ENCODE peak calls at places on chromosomes 13 and 19, in five cellular contexts. O is cardiac fibroblast, W is GM12864, B is HTR-8/SVneo, I is nucleus accumbens. P is an unnamed sample.

GRCh38 chr13:109655206-109655600 is 131.2 kb downstream of the IRS2 start:
- DNase-seq in I (no peak), O (peak), W (no peak), B (no peak), P (no peak)

GRCh38 chr13:23797276-23797903 is 91.8 kb downstream of the MIPEP start:
- DNase-seq in B (no peak), W (no peak), I (peak), O (no peak), P (no peak)

GRCh38 chr19:2240881-2241760 is 4.5 kb downstream of the SF3A2 start:
- DNase-seq in O (no peak), I (peak), B (no peak), W (no peak), P (no peak)

GRCh38 chr13:45705936-45706335 is 3.8 kb downstream of the CBY2 start:
- DNase-seq in W (peak), O (no peak), B (no peak), I (no peak), P (no peak)

GRCh38 chr13:57740719-57741118 is 109.2 kb downstream of the PCDH17 start:
- DNase-seq in B (no peak), W (no peak), I (peak), O (peak), P (no peak)

GRCh38 chr19:47231215-47232054 is 436 bp upstream of the BBC3 start:
- DNase-seq in B (peak), O (peak), I (peak), W (no peak), P (peak)

GRCh38 chr19:2577722-2578335 is 101.9 kb downstream of the GADD45B start:
- DNase-seq in O (peak), I (no peak), B (no peak), W (no peak), P (no peak)

GRCh38 chr19:3618144-3618810 is 8.3 kb downstream of the CACTIN start:
- DNase-seq in B (no peak), O (peak), I (peak), W (no peak), P (peak)

GRCh38 chr13:66424417-66424816 is 805.7 kb downstream of the PCDH9 start:
- DNase-seq in I (no peak), O (peak), B (no peak), W (no peak), P (no peak)

GRCh38 chr13:24865158-24865557 is 101.2 kb downstream of the RNF17 start:
- DNase-seq in B (no peak), W (no peak), O (peak), I (no peak), P (no peak)

GRCh38 chr19:14400913-14401312 is 18.2 kb downstream of the DDX39A start:
- DNase-seq in I (no peak), B (no peak), W (no peak), O (peak), P (no peak)

GRCh38 chr19:48858984-48859710 is 9.3 kb downstream of the PLEKHA4 start:
- DNase-seq in I (no peak), O (no peak), B (no peak), W (no peak), P (peak)

GRCh38 chr13:34208326-34208725 is 390.4 kb downstream of the RFC3 start:
- DNase-seq in I (no peak), B (no peak), O (no peak), W (no peak), P (no peak)

GRCh38 chr19:23542562-23542961 is 144.4 kb downstream of the ZNF675 start:
- DNase-seq in W (no peak), B (no peak), I (no peak), O (no peak), P (no peak)

GRCh38 chr19:34733266-34733825 is 697 bp upstream of the ZNF181 start:
- DNase-seq in O (no peak), I (no peak), B (no peak), W (no peak), P (no peak)

GRCh38 chr19:10020851-10021250 is 7.6 kb downstream of the RDH8 start:
- DNase-seq in B (no peak), I (no peak), W (no peak), O (no peak), P (no peak)

GRCh38 chr19:23867895-23868294 is 46.8 kb upstream of the ZNF726 start:
- DNase-seq in I (no peak), W (no peak), B (no peak), O (peak), P (no peak)

GRCh38 chr13:110233682-110234280 is 73.2 kb downstream of the COL4A1 start:
- DNase-seq in B (no peak), W (no peak), I (no peak), O (peak), P (no peak)

GRCh38 chr19:7902796-7903243 is 857 bp upstream of the MAP2K7 start:
- DNase-seq in I (no peak), O (no peak), B (no peak), W (no peak), P (no peak)

GRCh38 chr19:11942843-11943108 is 17.9 kb downstream of the ZNF700 start:
- DNase-seq in O (peak), W (no peak), I (no peak), B (no peak), P (no peak)

GRCh38 chr19:48806518-48806817 is 4.4 kb downstream of the BCAT2 start:
- DNase-seq in W (no peak), I (peak), O (no peak), B (no peak), P (no peak)

GRCh38 chr19:1361601-1362384 is 21.9 kb upstream of the NDUFS7 start:
- DNase-seq in B (no peak), O (peak), W (no peak), I (no peak), P (no peak)

GRCh38 chr19:38848299-38849146 is 1.3 kb downstream of the HNRNPL start:
- DNase-seq in O (no peak), W (no peak), B (no peak), I (no peak), P (no peak)

GRCh38 chr19:4375164-4375619 is 25.2 kb downstream of the SH3GL1 start:
- DNase-seq in W (no peak), B (no peak), O (no peak), I (no peak), P (no peak)

GRCh38 chr13:90238433-90238832 is 1109.1 kb upstream of the MIR17HG start:
- DNase-seq in O (peak), I (no peak), W (no peak), B (peak), P (no peak)

GRCh38 chr19:41997851-41998229 is 3.8 kb upstream of the ATP1A3 start:
- DNase-seq in W (no peak), B (no peak), I (no peak), O (no peak), P (no peak)

GRCh38 chr19:29505034-29505824 is 20.6 kb upstream of the VSTM2B start:
- DNase-seq in W (no peak), I (peak), O (no peak), B (no peak), P (no peak)

GRCh38 chr19:18063463-18063862 is 23.3 kb downstream of the IL12RB1 start:
- DNase-seq in W (no peak), O (peak), I (no peak), B (no peak), P (no peak)

GRCh38 chr19:33399745-33400681 is 26.5 kb downstream of the CEBPG start:
- DNase-seq in I (no peak), W (no peak), O (no peak), B (no peak), P (no peak)

GRCh38 chr13:82330499-82330898 is 1551.8 kb downstream of the SLITRK1 start:
- DNase-seq in I (no peak), O (peak), B (no peak), W (no peak), P (no peak)

GRCh38 chr13:22940736-22941135 is 240.0 kb upstream of the SGCG start:
- DNase-seq in B (no peak), O (no peak), I (no peak), W (no peak), P (no peak)

GRCh38 chr13:110714798-110715394 is 1.4 kb downstream of the ING1 start:
- DNase-seq in I (peak), W (no peak), B (no peak), O (peak), P (peak)

GRCh38 chr19:3565177-3565576 is 7.6 kb upstream of the HMG20B start:
- DNase-seq in W (no peak), I (no peak), O (peak), B (peak), P (no peak)

GRCh38 chr19:6536138-6536671 is 5.4 kb downstream of the TNFSF9 start:
- DNase-seq in O (peak), B (peak), W (peak), I (no peak), P (peak)

GRCh38 chr13:55347528-55347927 is 1793.2 kb upstream of the PRR20A start:
- DNase-seq in W (no peak), I (no peak), B (no peak), O (no peak), P (no peak)

GRCh38 chr13:22114630-22115311 is 443.9 kb downstream of the FGF9 start:
- DNase-seq in O (no peak), B (no peak), W (peak), I (no peak), P (peak)

GRCh38 chr19:18399008-18399407 is 1.6 kb upstream of the LRRC25 start:
- DNase-seq in O (peak), B (no peak), I (no peak), W (no peak), P (no peak)

GRCh38 chr19:3389876-3390361 is 23.5 kb downstream of the NFIC start:
- DNase-seq in I (no peak), W (no peak), O (peak), B (no peak), P (no peak)

GRCh38 chr13:51453959-51454703 is 1.3 kb upstream of the INTS6 start:
- DNase-seq in B (peak), W (no peak), O (peak), I (peak), P (peak)